ENCODE peak calls at places on chromosome 10, in ten cellular contexts. W is OCI-LY7, O is tibial nerve, S is NCI-H69, G is WTC11, C is hippocampal formation, Q is AG08396, K is NCI-H187 treated with DMSO at 0.1 percent for 48 hours, H is C1 segment of cervical spinal cord, A is kidney tubule cell. X is an unnamed sample.
A peak's percentile ranks its signal among the peaks of the same experiment; 100 is the strongest.

GRCh38 chr10:124087672-124088634 is 5.4 kb downstream of the CHST15 start:
- DNase-seq in W (no peak), O (no peak), S (peak; percentile 85), G (no peak), C (no peak), Q (no peak), K (no peak), H (no peak), A (peak; percentile 58), X (no peak)

GRCh38 chr10:124674768-124675222 is 69.4 kb downstream of the FAM53B start:
- DNase-seq in W (no peak), O (no peak), S (no peak), G (no peak), C (no peak), Q (no peak), K (peak; percentile 54), H (no peak), A (no peak), X (no peak)

GRCh38 chr10:114405011-114405350 is 679 bp upstream of the AFAP1L2 start:
- DNase-seq in W (no peak), O (no peak), S (no peak), G (no peak), C (no peak), Q (no peak), K (no peak), H (no peak), A (peak; percentile 22), X (no peak)

GRCh38 chr10:73956476-73957338 is 41.2 kb upstream of the VCL start:
- DNase-seq in W (peak; percentile 67), O (no peak), S (no peak), G (no peak), C (no peak), Q (no peak), K (no peak), H (no peak), A (peak; percentile 77), X (peak; percentile 26)

GRCh38 chr10:104638861-104639594 is 2.1 kb upstream of the SORCS3 start:
- DNase-seq in W (no peak), O (no peak), S (no peak), G (peak; percentile 81), C (no peak), Q (no peak), K (no peak), H (no peak), A (peak; percentile 37), X (peak; percentile 27)

GRCh38 chr10:132655735-132656134 is 118.1 kb downstream of the INPP5A start:
- DNase-seq in W (no peak), O (no peak), S (no peak), G (no peak), C (no peak), Q (no peak), K (no peak), H (peak; percentile 52), A (no peak), X (no peak)

GRCh38 chr10:112951349-112952281 is 1.6 kb downstream of the TCF7L2 start:
- DNase-seq in W (peak; percentile 37), O (peak; percentile 62), S (peak; percentile 12), G (peak; percentile 61), C (peak; percentile 36), Q (peak; percentile 59), K (no peak), H (peak; percentile 78), A (peak; percentile 92), X (peak; percentile 64)

GRCh38 chr10:122349758-122350355 is 24.7 kb upstream of the PLEKHA1 start:
- DNase-seq in W (no peak), O (no peak), S (no peak), G (no peak), C (no peak), Q (no peak), K (no peak), H (no peak), A (no peak), X (no peak)

GRCh38 chr10:3077940-3078630 is 10.7 kb downstream of the PFKP start:
- DNase-seq in W (no peak), O (no peak), S (peak; percentile 95), G (no peak), C (no peak), Q (no peak), K (no peak), H (no peak), A (no peak), X (no peak)

X was measured in testis.